ENCODE peak calls at places on chromosomes 3 and 15, in eight cellular contexts. A is OCI-LY7, Y is HCT116, T is DND-41, L is heart left ventricle, G is upper lobe of right lung, D is fibroblast of mammary gland, B is astrocyte of the spinal cord. I is an unnamed sample.

GRCh38 chr15:78640840-78641733 is at the start of gene CHRNB4:
- DNase-seq in A (no peak), Y (no peak), T (no peak), L (no peak), G (no peak), D (no peak), B (no peak), I (no peak)

GRCh38 chr3:190003730-190004129 is 117.0 kb downstream of the P3H2 start:
- DNase-seq in A (no peak), Y (peak; percentile 22), T (no peak), L (no peak), G (no peak), D (peak; percentile 84), B (peak; percentile 76), I (no peak)

GRCh38 chr3:149114458-149114857 is 15.0 kb upstream of the HPS3 start:
- DNase-seq in A (no peak), Y (no peak), T (no peak), L (no peak), G (no peak), D (no peak), B (no peak), I (no peak)

GRCh38 chr3:93910085-93910484 is 63.6 kb downstream of the PROS1 start:
- DNase-seq in A (no peak), Y (no peak), T (no peak), L (no peak), G (no peak), D (peak; percentile 30), B (no peak), I (no peak)

GRCh38 chr15:82870727-82871576 is 61.5 kb downstream of the WHAMM start:
- DNase-seq in A (no peak), Y (no peak), T (no peak), L (no peak), G (no peak), D (no peak), B (no peak), I (no peak)

GRCh38 chr3:102238362-102238761 is 196.5 kb upstream of the ZPLD1 start:
- DNase-seq in A (no peak), Y (no peak), T (no peak), L (no peak), G (no peak), D (no peak), B (no peak), I (no peak)

GRCh38 chr3:68985391-68985790 is 28.1 kb downstream of the EOGT start:
- DNase-seq in A (no peak), Y (no peak), T (no peak), L (no peak), G (no peak), D (no peak), B (no peak), I (no peak)

GRCh38 chr3:191051037-191051436 is 148.0 kb upstream of the OSTN start:
- DNase-seq in A (peak; percentile 64), Y (peak; percentile 31), T (no peak), L (no peak), G (no peak), D (peak; percentile 51), B (peak; percentile 59), I (peak; percentile 21)

GRCh38 chr3:21056293-21056692 is 694.7 kb downstream of the ZNF385D start:
- DNase-seq in A (no peak), Y (no peak), T (no peak), L (no peak), G (no peak), D (no peak), B (no peak), I (peak; percentile 2)

GRCh38 chr3:161217496-161217895 is 3.6 kb upstream of the NMD3 start:
- DNase-seq in A (no peak), Y (peak; percentile 53), T (no peak), L (peak; percentile 44), G (no peak), D (peak; percentile 66), B (no peak), I (no peak)

GRCh38 chr15:99414755-99415731 is 150.7 kb upstream of the MEF2A start:
- DNase-seq in A (no peak), Y (no peak), T (no peak), L (no peak), G (peak; percentile 63), D (peak; percentile 12), B (no peak), I (no peak)

GRCh38 chr3:181716916-181717315 is 5.2 kb downstream of the SOX2 start:
- DNase-seq in A (no peak), Y (no peak), T (no peak), L (no peak), G (no peak), D (no peak), B (peak; percentile 73), I (no peak)

GRCh38 chr3:53821631-53822068 is 24.6 kb downstream of the CHDH start:
- DNase-seq in A (no peak), Y (no peak), T (peak; percentile 20), L (no peak), G (no peak), D (peak; percentile 6), B (no peak), I (peak; percentile 36)

GRCh38 chr3:71227344-71227743 is 356.2 kb downstream of the FOXP1 start:
- DNase-seq in A (no peak), Y (no peak), T (no peak), L (no peak), G (no peak), D (no peak), B (no peak), I (no peak)

GRCh38 chr3:31346542-31346979 is 186.2 kb upstream of the STT3B start:
- DNase-seq in A (no peak), Y (no peak), T (no peak), L (no peak), G (no peak), D (no peak), B (no peak), I (no peak)

GRCh38 chr3:175066617-175067415 is 207.7 kb downstream of the NAALADL2 start:
- DNase-seq in A (no peak), Y (no peak), T (no peak), L (no peak), G (no peak), D (no peak), B (no peak), I (no peak)

GRCh38 chr3:51434746-51435323 is 43.8 kb downstream of the RBM15B start:
- DNase-seq in A (peak; percentile 61), Y (peak; percentile 38), T (peak; percentile 50), L (peak; percentile 29), G (no peak), D (peak; percentile 69), B (peak; percentile 48), I (peak; percentile 63)

GRCh38 chr15:99437315-99438221 is 128.2 kb upstream of the MEF2A start:
- DNase-seq in A (no peak), Y (no peak), T (no peak), L (peak; percentile 27), G (peak; percentile 45), D (no peak), B (no peak), I (no peak)

GRCh38 chr15:94168250-94168649 is 63.1 kb upstream of the MCTP2 start:
- DNase-seq in A (peak; percentile 35), Y (peak; percentile 23), T (no peak), L (no peak), G (no peak), D (no peak), B (no peak), I (no peak)

GRCh38 chr3:127682576-127682975 is 9.8 kb downstream of the ABTB1 start:
- DNase-seq in A (no peak), Y (no peak), T (no peak), L (peak; percentile 7), G (peak; percentile 46), D (no peak), B (no peak), I (no peak)

GRCh38 chr3:101588626-101589025 is 14.6 kb downstream of the PCNP start:
- DNase-seq in A (no peak), Y (no peak), T (no peak), L (no peak), G (no peak), D (peak; percentile 36), B (no peak), I (no peak)

GRCh38 chr15:77550275-77551251 is 82.1 kb downstream of the LINGO1 start:
- DNase-seq in A (no peak), Y (no peak), T (no peak), L (no peak), G (no peak), D (no peak), B (no peak), I (no peak)

GRCh38 chr3:17195856-17196604 is 311.3 kb downstream of the PLCL2 start:
- DNase-seq in A (peak; percentile 86), Y (no peak), T (no peak), L (no peak), G (no peak), D (peak; percentile 22), B (peak; percentile 18), I (peak; percentile 78)

GRCh38 chr3:123586131-123586530 is 1.3 kb upstream of the HACD2 start:
- DNase-seq in A (peak; percentile 65), Y (peak; percentile 67), T (peak; percentile 69), L (no peak), G (no peak), D (peak; percentile 48), B (peak; percentile 63), I (peak; percentile 73)
- H3K4me3 ChIP-seq in A (peak overlapping the region; percentile 97), Y (peak overlapping the region; percentile 68), T (peak overlapping the region; percentile 73), L (peak overlapping the region; percentile 72), G (peak overlapping the region; percentile 83), D (peak overlapping the region; percentile 96), B (peak overlapping the region; percentile 82), I (peak overlapping the region; percentile 92)

GRCh38 chr3:37256447-37256846 is 82.1 kb upstream of the LRRFIP2 start:
- DNase-seq in A (no peak), Y (no peak), T (no peak), L (no peak), G (no peak), D (peak; percentile 35), B (no peak), I (no peak)
- TF ChIP-seq CTCF in A (peak; percentile 30), Y (peak; percentile 40), T (peak; percentile 50), L (peak; percentile 8), G (no peak), D (peak; percentile 28), B (peak; percentile 26), I (no peak)

GRCh38 chr3:25428950-25429349 is 887 bp downstream of the RARB start:
- DNase-seq in A (no peak), Y (no peak), T (no peak), L (no peak), G (no peak), D (no peak), B (no peak), I (no peak)
- H3K4me3 ChIP-seq in A (no peak overlapping the region), Y (no peak overlapping the region), T (no peak overlapping the region), L (peak overlapping the region; percentile 62), G (peak overlapping the region; percentile 60), D (peak overlapping the region; percentile 66), B (peak overlapping the region; percentile 47), I (no peak overlapping the region)

GRCh38 chr3:47517937-47518336 is 4.4 kb upstream of the ELP6 start:
- DNase-seq in A (no peak), Y (no peak), T (no peak), L (no peak), G (no peak), D (no peak), B (no peak), I (no peak)

GRCh38 chr3:47515864-47516319 is 2.4 kb upstream of the ELP6 start:
- DNase-seq in A (no peak), Y (no peak), T (no peak), L (no peak), G (no peak), D (no peak), B (no peak), I (no peak)

GRCh38 chr3:47512416-47513124 is 942 bp downstream of the ELP6 start:
- DNase-seq in A (peak; percentile 57), Y (no peak), T (peak; percentile 55), L (peak; percentile 37), G (peak; percentile 70), D (peak; percentile 25), B (peak; percentile 25), I (peak; percentile 43)

GRCh38 chr3:47515100-47515499 is 1.6 kb upstream of the ELP6 start:
- DNase-seq in A (no peak), Y (no peak), T (no peak), L (no peak), G (no peak), D (no peak), B (no peak), I (no peak)

GRCh38 chr3:47513125-47513929 is at the start of gene ELP6:
- DNase-seq in A (peak; percentile 99), Y (peak; percentile 92), T (peak; percentile 98), L (peak; percentile 98), G (peak; percentile 98), D (peak; percentile 94), B (peak; percentile 97), I (peak; percentile 98)
- TF ChIP-seq CTCF in A (peak; percentile 76), Y (peak; percentile 44), T (peak; percentile 75), L (peak; percentile 52), G (peak; percentile 49), D (peak; percentile 15), B (peak; percentile 57), I (peak; percentile 78)